ENCODE peak calls at places on chromosomes 16 and 17, in four cellular contexts. N, G, X and B are unnamed samples.
A peak's percentile ranks its signal among the peaks of the same experiment; 100 is the strongest.

GRCh38 chr16:69393898-69394849 is 8.4 kb upstream of the TERF2 start:
- DNase-seq in N (no peak), G (no peak), X (no peak), B (no peak)

GRCh38 chr16:89562939-89563338 is 2.5 kb downstream of the RPL13 start:
- DNase-seq in N (no peak), G (no peak), X (no peak), B (no peak)

GRCh38 chr17:7850970-7851437 is 3.9 kb upstream of the TMEM88 start:
- DNase-seq in N (no peak), G (no peak), X (no peak), B (no peak)

GRCh38 chr17:41689497-41690299 is 1.0 kb downstream of the EIF1 start:
- DNase-seq in N (peak; percentile 88), G (peak; percentile 59), X (no peak), B (peak; percentile 55)

GRCh38 chr17:64781013-64781392 is 118.9 kb upstream of the SMURF2 start:
- DNase-seq in N (no peak), G (no peak), X (no peak), B (no peak)

GRCh38 chr16:31112711-31113419 is 4.6 kb upstream of the KAT8 start:
- DNase-seq in N (no peak), G (no peak), X (no peak), B (no peak)

GRCh38 chr16:15770107-15770506 is 86.7 kb downstream of the MYH11 start:
- DNase-seq in N (peak; percentile 94), G (peak; percentile 56), X (no peak), B (no peak)

GRCh38 chr17:30363715-30364202 is 15.0 kb upstream of the CPD start:
- DNase-seq in N (peak; percentile 49), G (peak; percentile 81), X (no peak), B (peak; percentile 93)

GRCh38 chr16:88306411-88306810 is 76.3 kb upstream of the ZNF469 start:
- DNase-seq in N (no peak), G (no peak), X (no peak), B (no peak)

GRCh38 chr16:85171004-85171808 is 58.9 kb upstream of the CIBAR2 start:
- DNase-seq in N (no peak), G (no peak), X (no peak), B (no peak)

GRCh38 chr16:85173077-85173980 is 61.1 kb upstream of the CIBAR2 start:
- DNase-seq in N (peak; percentile 79), G (peak; percentile 97), X (no peak), B (peak; percentile 82)

GRCh38 chr16:85171809-85172464 is 59.7 kb upstream of the CIBAR2 start:
- DNase-seq in N (no peak), G (no peak), X (no peak), B (no peak)

GRCh38 chr16:85173981-85174751 is 61.9 kb upstream of the CIBAR2 start:
- DNase-seq in N (peak; percentile 60), G (peak; percentile 91), X (no peak), B (peak; percentile 59)

DNA sequence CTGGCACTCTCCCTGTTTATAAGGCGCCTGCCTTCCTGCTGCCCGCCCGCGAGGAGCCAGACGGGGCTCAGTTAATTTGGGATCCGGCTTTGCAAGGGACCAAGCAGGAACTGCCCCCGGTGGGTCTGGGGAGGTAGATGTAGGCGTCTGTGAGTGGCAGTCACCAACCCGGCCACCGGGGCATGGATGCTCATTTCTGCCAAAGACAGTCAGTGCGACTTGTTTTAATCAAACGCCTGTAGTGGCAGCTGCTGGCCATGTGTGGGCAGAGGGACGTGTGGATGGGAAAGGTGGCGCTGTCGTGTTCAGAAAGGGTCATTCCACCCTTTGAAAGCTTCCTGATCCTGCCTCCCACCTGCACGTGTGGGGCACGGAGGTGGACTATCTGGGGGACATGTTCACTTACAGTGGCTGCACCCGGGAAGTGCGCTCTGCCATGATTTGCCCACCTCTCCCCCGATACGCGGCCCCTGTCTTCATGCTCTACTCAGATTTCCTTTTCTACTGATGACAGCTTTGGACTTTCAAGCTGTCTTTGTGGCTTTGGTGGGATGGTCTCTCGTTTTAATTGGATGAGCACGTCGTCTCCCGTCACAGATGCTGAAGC is 60.3 kb upstream of the CIBAR2 start:
- DNase-seq in N (no peak), G (peak; percentile 41), X (no peak), B (peak; percentile 18)
- TF ChIP-seq CTCF in N (no peak), G (peak; percentile 38), X (no peak), B (no peak)

GRCh38 chr16:2700786-2701185 is 18.5 kb downstream of the KCTD5 start:
- DNase-seq in N (no peak), G (no peak), X (no peak), B (no peak)
- TF ChIP-seq CTCF in N (no peak), G (no peak), X (no peak), B (no peak)

GRCh38 chr16:67249178-67249759 is 490 bp downstream of the SLC9A5 start:
- DNase-seq in N (no peak), G (no peak), X (no peak), B (no peak)

GRCh38 chr16:67246945-67247697 is at the start of gene FHOD1:
- DNase-seq in N (peak; percentile 92), G (peak; percentile 91), X (peak; percentile 94), B (peak; percentile 97)

GRCh38 chr16:67248401-67249177 is at the start of gene SLC9A5:
- DNase-seq in N (no peak), G (peak; percentile 27), X (no peak), B (no peak)

GRCh38 chr16:67246081-67246944 is 968 bp downstream of the FHOD1 start:
- DNase-seq in N (peak; percentile 77), G (peak; percentile 90), X (no peak), B (peak; percentile 89)

DNA sequence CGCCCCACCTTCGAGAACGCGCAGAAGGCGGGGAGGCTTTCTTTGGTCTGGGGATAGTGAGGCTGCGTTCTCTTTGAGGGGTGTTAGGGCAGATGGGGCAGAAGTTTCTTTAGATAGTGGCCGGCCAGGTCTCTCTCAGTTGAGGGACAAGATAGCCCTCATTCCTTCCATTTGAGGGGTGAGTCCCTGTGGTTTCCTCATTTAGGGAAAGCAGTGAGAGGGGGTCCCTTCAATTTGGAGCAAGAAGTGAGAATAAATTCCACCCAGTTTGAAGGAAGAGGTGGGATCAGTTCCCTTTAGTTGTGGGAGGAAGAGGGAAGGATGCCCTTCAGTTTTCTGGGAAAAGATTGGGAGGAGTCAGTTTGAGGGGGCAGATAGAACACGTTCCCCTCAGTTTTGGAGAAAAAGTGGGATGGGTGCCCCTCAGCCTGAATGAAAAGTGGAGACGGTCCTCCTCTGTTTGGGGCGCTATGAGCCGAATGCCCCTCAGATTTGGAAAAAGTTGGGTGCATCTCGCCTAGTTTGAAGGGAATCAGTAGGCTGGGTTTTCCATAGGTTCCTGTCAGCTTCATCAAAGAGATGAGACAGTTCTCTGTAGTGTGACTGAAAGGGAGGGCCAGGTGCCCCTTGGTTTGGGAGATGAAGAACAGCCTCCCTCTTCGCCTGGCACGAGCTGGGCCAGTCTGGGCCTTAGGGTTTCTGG is 568 bp upstream of the FHOD1 start:
- DNase-seq in N (no peak), G (no peak), X (no peak), B (peak; percentile 23)
- TF ChIP-seq CTCF in N (no peak), G (no peak), X (no peak), B (no peak)

GRCh38 chr17:72430611-72431432 is 310.0 kb downstream of the SOX9 start:
- DNase-seq in N (no peak), G (no peak), X (no peak), B (peak; percentile 58)
- TF ChIP-seq CTCF in N (peak; percentile 32), G (peak; percentile 31), X (no peak), B (peak; percentile 32)

DNA sequence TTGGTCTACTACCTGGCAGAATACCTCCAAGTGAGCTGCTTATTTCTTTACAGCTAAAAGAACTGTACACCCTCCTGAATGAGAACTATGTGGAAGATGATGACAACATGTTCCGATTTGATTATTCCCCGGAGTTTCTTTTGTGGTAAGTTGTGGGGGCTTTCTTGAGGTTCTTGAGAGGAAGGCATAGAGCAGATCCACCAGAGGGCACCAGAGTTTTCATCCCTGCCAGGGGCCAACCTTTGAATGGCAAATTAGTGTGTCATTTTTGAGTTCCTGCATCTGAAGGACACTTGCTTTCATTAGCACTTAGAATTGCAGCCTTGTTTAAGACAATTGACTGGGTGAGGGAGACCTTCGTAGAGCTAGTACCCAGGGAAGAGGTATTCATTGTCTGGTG is 35.0 kb downstream of the NMT1 start:
- DNase-seq in N (peak; percentile 48), G (peak; percentile 23), X (no peak), B (peak; percentile 38)
- TF ChIP-seq CTCF in N (peak; percentile 59), G (peak; percentile 67), X (peak; percentile 31), B (peak; percentile 53)

DNA sequence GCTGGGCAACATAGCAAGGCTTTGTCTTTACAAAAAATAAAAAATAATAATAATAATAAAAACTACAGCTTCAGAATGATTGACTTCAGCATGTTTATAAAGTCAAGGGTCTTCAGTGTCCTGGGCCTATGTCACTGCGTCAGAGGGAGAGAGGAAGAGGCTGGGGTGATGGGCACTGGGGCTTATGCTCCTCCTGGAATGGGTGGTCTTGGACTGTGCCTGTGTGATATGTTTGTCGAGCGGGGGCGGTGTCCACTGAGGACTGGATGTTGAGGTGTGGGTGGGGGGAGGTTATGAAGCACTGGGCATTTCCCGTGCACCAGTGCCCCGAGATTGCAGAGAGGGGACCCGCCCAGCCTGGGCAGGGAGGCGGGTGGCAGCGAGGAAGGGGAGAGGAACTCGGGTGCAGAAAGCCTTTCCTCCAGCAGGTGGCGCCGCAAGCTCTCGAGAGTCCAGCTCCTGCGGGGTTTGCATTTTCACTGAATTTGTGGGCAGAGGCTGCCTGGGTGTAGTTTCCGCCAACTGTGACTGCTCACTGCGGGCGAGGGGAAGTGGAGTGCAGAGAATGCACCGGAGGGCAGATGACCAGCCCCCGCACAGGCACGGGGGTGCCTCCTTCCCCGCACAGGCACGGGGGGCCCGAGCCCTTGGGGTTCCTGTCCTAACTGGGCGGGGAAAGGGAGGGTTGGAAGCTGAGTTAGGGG is 190.5 kb downstream of the SEC14L1 start:
- DNase-seq in N (peak; percentile 91), G (peak; percentile 84), X (peak; percentile 82), B (peak; percentile 89)
- TF ChIP-seq CTCF in N (peak; percentile 93), G (peak; percentile 89), X (peak; percentile 96), B (peak; percentile 97)

GRCh38 chr17:28228109-28228840 is 90.7 kb upstream of the TMEM97 start:
- DNase-seq in N (no peak), G (no peak), X (no peak), B (no peak)
- TF ChIP-seq CTCF in N (peak; percentile 32), G (peak; percentile 37), X (no peak), B (peak; percentile 23)

GRCh38 chr16:23524001-23524400 is 13.7 kb upstream of the GGA2 start:
- DNase-seq in N (no peak), G (no peak), X (no peak), B (no peak)
- TF ChIP-seq CTCF in N (no peak), G (no peak), X (no peak), B (no peak)